ENCODE peak calls at places on chromosomes 4 and X, in four cellular contexts. T is HepG2, M is SK-N-SH, S is GM12878. C is an unnamed sample.

GRCh38 chr4:151436093-151436518 is 27.1 kb downstream of the FHIP1A start:
- DNase-seq in T (no peak), M (no peak), S (no peak), C (no peak)

GRCh38 chr4:100949350-100949935 is 397.9 kb downstream of the PPP3CA start:
- DNase-seq in T (no peak), M (no peak), S (no peak), C (no peak)

GRCh38 chrX:119622356-119623232 is 16.4 kb upstream of the NKRF start:
- DNase-seq in T (no peak), M (no peak), S (no peak), C (no peak)

GRCh38 chr4:472881-473574 is 25.9 kb downstream of the ZNF721 start:
- DNase-seq in T (no peak), M (peak; percentile 36), S (no peak), C (peak; percentile 20)

GRCh38 chrX:145817299-145817665 is 347 bp upstream of the SLITRK2 start:
- DNase-seq in T (no peak), M (no peak), S (no peak), C (no peak)

GRCh38 chr4:62661821-62662220 is 1461.7 kb downstream of the ADGRL3 start:
- DNase-seq in T (no peak), M (no peak), S (no peak), C (no peak)

GRCh38 chr4:13893221-13893620 is 265.7 kb upstream of the BOD1L1 start:
- DNase-seq in T (no peak), M (no peak), S (no peak), C (no peak)

GRCh38 chrX:19848110-19848509 is 39.3 kb downstream of the SH3KBP1 start:
- DNase-seq in T (no peak), M (no peak), S (no peak), C (no peak)

GRCh38 chr4:144808034-144808433 is 162.1 kb downstream of the HHIP start:
- DNase-seq in T (no peak), M (no peak), S (no peak), C (peak; percentile 4)

GRCh38 chr4:171573181-171573580 is 240.0 kb upstream of the GALNTL6 start:
- DNase-seq in T (no peak), M (no peak), S (no peak), C (no peak)

GRCh38 chr4:41913509-41913908 is 21.7 kb upstream of the TMEM33 start:
- DNase-seq in T (no peak), M (no peak), S (no peak), C (no peak)

GRCh38 chr4:168432419-168433146 is 47.7 kb downstream of the DDX60L start:
- DNase-seq in T (no peak), M (no peak), S (no peak), C (peak; percentile 44)

GRCh38 chr4:150389896-150390530 is 191.9 kb upstream of the MAB21L2 start:
- DNase-seq in T (no peak), M (no peak), S (no peak), C (no peak)

GRCh38 chrX:19879742-19880378 is 7.5 kb downstream of the SH3KBP1 start:
- DNase-seq in T (no peak), M (no peak), S (no peak), C (no peak)

GRCh38 chr4:123340381-123340701 is 56.3 kb upstream of the SPRY1 start:
- DNase-seq in T (peak; percentile 78), M (no peak), S (no peak), C (peak; percentile 61)

GRCh38 chrX:106039920-106040319 is 1.4 kb upstream of the SERPINA7 start:
- DNase-seq in T (peak; percentile 52), M (no peak), S (no peak), C (peak; percentile 7)

GRCh38 chr4:188197566-188197965 is 58.3 kb downstream of the TRIML1 start:
- DNase-seq in T (no peak), M (no peak), S (no peak), C (no peak)

GRCh38 chr4:98659741-98660507 is 1.5 kb upstream of the TSPAN5 start:
- DNase-seq in T (peak; percentile 26), M (no peak), S (no peak), C (peak; percentile 25)

GRCh38 chr4:123547167-123547817 is 150.7 kb downstream of the SPRY1 start:
- DNase-seq in T (no peak), M (no peak), S (no peak), C (no peak)

GRCh38 chrX:43655961-43656494 is at the start of gene MAOA:
- DNase-seq in T (peak; percentile 18), M (peak; percentile 61), S (no peak), C (peak; percentile 43)

DNA sequence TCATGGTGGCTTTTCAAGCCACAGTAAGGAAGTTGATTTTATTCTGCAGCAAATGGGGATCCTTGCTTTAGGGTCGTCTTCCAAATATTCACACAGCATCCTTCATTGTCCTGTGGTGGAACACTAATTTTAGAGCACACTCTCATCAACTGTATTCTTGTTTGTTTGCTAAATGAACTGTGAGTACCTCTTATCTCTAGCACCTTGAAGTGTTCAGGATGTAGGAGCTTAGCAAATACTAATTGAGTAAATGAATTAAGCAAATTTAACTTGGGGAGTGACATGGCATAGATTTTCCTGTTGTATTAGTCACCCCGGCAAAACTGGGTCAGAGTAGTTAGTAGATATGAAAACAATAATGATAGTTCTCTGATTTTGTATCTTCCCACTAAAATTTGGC is 156.9 kb downstream of the UBE2NL start:
- DNase-seq in T (no peak), M (no peak), S (no peak), C (no peak)
- TF ChIP-seq CHD2 in T (no peak), M (no peak), S (no peak), C (no peak)

GRCh38 chrX:110086916-110087484 is 84.1 kb downstream of the TMEM164 start:
- DNase-seq in T (peak; percentile 12), M (no peak), S (no peak), C (peak; percentile 94)

GRCh38 chrX:110089656-110090404 is 86.9 kb downstream of the TMEM164 start:
- DNase-seq in T (no peak), M (no peak), S (no peak), C (no peak)

GRCh38 chrX:110082156-110082555 is 79.2 kb downstream of the TMEM164 start:
- DNase-seq in T (no peak), M (no peak), S (no peak), C (no peak)

GRCh38 chrX:110087485-110088356 is 84.8 kb downstream of the TMEM164 start:
- DNase-seq in T (no peak), M (no peak), S (no peak), C (peak; percentile 71)

GRCh38 chrX:110086162-110086915 is 83.4 kb downstream of the TMEM164 start:
- DNase-seq in T (peak; percentile 73), M (no peak), S (no peak), C (no peak)
- H3K27ac ChIP-seq in T (peak overlapping the region; percentile 44), M (peak overlapping the region; percentile 99), S (no peak overlapping the region), C (peak overlapping the region; percentile 96)

DNA sequence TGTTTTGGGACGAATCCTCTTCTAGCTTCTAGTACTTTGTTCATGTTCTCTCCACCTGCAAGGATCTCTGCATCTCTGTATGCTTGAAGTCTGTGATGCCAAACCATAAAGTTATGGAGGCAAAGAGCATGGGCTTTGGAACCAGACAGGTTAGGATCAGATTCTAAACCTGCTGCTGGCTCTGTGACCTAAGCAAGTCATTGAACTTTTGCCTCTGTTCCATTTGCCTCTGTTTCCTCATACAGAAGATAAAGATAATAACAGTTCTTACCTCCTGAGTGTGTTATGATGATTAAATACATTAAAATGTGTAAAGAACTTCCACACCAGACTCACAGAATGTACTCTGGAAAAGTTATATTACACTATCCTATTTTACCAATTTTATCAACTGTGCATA is 41.5 kb upstream of the RELL1 start:
- DNase-seq in T (no peak), M (no peak), S (no peak), C (no peak)
- TF ChIP-seq CHD2 in T (no peak), M (no peak), S (no peak), C (no peak)

GRCh38 chr4:81509822-81510221 is 38.1 kb upstream of the RASGEF1B start:
- DNase-seq in T (no peak), M (no peak), S (no peak), C (no peak)

GRCh38 chr4:81508786-81509574 is 37.3 kb upstream of the RASGEF1B start:
- DNase-seq in T (no peak), M (no peak), S (no peak), C (no peak)

GRCh38 chr4:81512371-81512770 is 40.7 kb upstream of the RASGEF1B start:
- DNase-seq in T (no peak), M (no peak), S (no peak), C (no peak)

GRCh38 chr4:81512945-81513584 is 41.4 kb upstream of the RASGEF1B start:
- DNase-seq in T (no peak), M (no peak), S (no peak), C (no peak)

DNA sequence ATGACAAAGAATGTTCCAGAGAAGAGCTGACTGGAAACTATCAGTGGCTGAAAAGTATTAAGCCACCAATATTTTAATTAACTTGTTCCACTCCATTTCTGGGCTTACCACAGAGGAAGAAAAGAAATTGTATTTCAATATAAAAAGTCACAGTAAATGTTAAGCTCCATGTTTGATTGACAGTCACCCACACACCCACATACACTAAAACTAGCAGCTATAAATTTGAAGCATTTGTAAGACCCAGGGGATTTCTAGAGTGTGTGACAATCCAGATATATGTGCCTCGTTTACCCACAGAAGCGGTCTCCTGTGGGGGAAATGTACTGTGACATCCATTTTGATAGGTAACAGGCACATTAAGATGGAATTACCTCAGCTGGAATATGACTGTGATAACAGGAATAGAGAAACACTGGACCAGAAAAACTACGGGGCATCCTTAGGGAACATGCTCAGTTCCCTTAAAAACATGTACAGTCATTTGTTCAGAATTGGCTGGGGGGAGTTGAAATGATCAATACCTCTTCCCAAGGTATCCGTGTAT is 39.0 kb upstream of the RASGEF1B start:
- DNase-seq in T (no peak), M (no peak), S (no peak), C (no peak)
- H3K27ac ChIP-seq in T (no peak overlapping the region), M (no peak overlapping the region), S (no peak overlapping the region), C (no peak overlapping the region)

DNA sequence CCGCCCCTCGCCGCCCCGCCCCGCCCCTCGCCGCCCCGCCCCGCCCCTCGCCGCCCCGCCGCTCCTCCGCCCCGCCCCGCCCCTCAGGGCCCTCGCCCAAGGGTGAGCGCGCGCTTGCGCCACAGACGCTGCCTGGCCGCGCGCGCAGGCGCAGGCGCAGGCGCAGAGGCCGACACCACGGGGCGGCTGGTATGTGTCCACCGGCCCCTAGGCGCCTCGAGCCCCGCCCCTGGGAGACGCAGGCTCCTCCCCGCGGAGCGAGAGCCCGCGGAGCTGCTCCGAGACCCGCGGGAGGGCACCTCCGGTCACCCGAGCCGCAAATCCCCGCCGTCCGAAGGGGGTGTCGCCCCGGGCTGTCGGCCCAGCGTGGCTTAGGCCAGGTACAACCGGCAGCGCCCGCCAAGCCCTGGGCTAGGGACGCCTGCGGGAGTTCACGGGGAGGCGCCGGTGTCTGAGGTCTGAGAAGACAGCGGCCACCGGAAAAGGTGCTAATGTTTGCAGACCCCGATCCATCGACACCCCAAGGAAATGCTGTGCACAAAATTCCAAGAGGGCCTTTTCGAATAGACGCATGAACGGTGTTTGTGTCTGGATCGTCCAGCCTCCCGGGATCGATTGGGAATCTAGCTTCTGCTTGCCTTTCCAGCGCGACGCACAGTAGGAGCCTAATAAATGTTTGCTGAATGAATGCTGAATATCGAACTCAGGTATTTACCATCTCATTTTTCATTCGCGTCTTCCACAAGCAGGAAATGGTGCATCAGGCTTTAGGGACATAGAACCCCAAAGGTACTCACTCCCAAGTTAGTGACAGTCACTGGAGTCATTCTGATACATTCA is 473 bp upstream of the CCNQ start:
- DNase-seq in T (peak; percentile 70), M (peak; percentile 95), S (peak; percentile 33), C (peak; percentile 90)
- TF ChIP-seq CHD2 in T (no peak), M (no peak), S (no peak), C (no peak)

GRCh38 chrX:154719132-154719675 is 31.7 kb downstream of the GAB3 start:
- DNase-seq in T (no peak), M (no peak), S (no peak), C (no peak)
- H3K27ac ChIP-seq in T (no peak overlapping the region), M (peak overlapping the region; percentile 40), S (no peak overlapping the region), C (no peak overlapping the region)

GRCh38 chr4:185039508-185040273 is 21.4 kb downstream of the HELT start:
- DNase-seq in T (peak; percentile 30), M (peak; percentile 74), S (peak; percentile 23), C (peak; percentile 53)
- TF ChIP-seq CHD2 in T (no peak), M (peak; percentile 8), S (no peak), C (no peak)